ENCODE peak calls at places on chromosomes 3 and 15, in eight cellular contexts. A, S, D, Y, Q, F, J and E are unnamed samples.

GRCh38 chr15:92974183-92974915 is 74.2 kb downstream of the CHD2 start:
- DNase-seq in Q (no peak), Y (no peak), D (no peak), A (no peak), F (no peak), J (no peak), S (no peak), E (no peak)

GRCh38 chr3:57048728-57049127 is 11.7 kb upstream of the SPATA12 start:
- DNase-seq in S (no peak), D (no peak), Q (no peak), J (no peak), Y (no peak), F (no peak), A (no peak), E (no peak)

GRCh38 chr3:123396171-123397049 is 52.5 kb downstream of the ADCY5 start:
- DNase-seq in D (no peak), F (peak; percentile 53), Q (no peak), Y (no peak), J (no peak), A (no peak), S (no peak), E (no peak)

GRCh38 chr3:129282727-129283327 is 4.2 kb downstream of the HMCES start:
- DNase-seq in Q (no peak), Y (no peak), J (no peak), D (no peak), A (no peak), F (peak; percentile 13), S (no peak), E (no peak)

GRCh38 chr15:67019886-67020520 is 45.4 kb upstream of the SMAD3 start:
- DNase-seq in F (no peak), A (no peak), Y (no peak), J (no peak), Q (no peak), S (no peak), D (no peak), E (no peak)

GRCh38 chr3:179037361-179037760 is 34.2 kb downstream of the ZMAT3 start:
- DNase-seq in S (peak; percentile 63), A (peak; percentile 69), D (no peak), J (no peak), F (peak; percentile 81), Q (no peak), Y (no peak), E (peak; percentile 36)

GRCh38 chr3:57048052-57048671 is 12.3 kb upstream of the SPATA12 start:
- DNase-seq in D (no peak), A (peak; percentile 69), Q (no peak), Y (no peak), J (no peak), F (no peak), S (no peak), E (no peak)

GRCh38 chr15:91984006-91984405 is 130.5 kb downstream of the SLCO3A1 start:
- DNase-seq in S (no peak), J (no peak), D (no peak), A (no peak), Q (no peak), Y (no peak), F (no peak), E (no peak)

GRCh38 chr3:63193647-63194046 is 84.5 kb upstream of the SYNPR start:
- DNase-seq in Y (no peak), F (peak; percentile 11), J (no peak), D (no peak), A (peak; percentile 42), Q (no peak), S (no peak), E (no peak)

GRCh38 chr3:73028803-73029202 is 32.2 kb downstream of the PPP4R2 start:
- DNase-seq in D (no peak), Q (no peak), Y (no peak), S (no peak), F (no peak), J (no peak), A (no peak), E (no peak)